ENCODE peak calls at places on chromosome 22, in seven cellular contexts. N, H, X, P, I, A and B are unnamed samples.

GRCh38 chr22:23058063-23058462 is 12.3 kb upstream of the GNAZ start:
- DNase-seq in N (no peak), H (peak), X (no peak), P (no peak), I (no peak), A (no peak), B (peak)

GRCh38 chr22:28341001-28341400 is 338.6 kb downstream of the TTC28 start:
- DNase-seq in N (no peak), H (no peak), X (no peak), P (peak), I (no peak), A (no peak), B (no peak)

GRCh38 chr22:48669226-48669625 is 1158.4 kb downstream of the BRD1 start:
- DNase-seq in N (no peak), H (no peak), X (no peak), P (no peak), I (no peak), A (no peak), B (no peak)

GRCh38 chr22:39654959-39655579 is 84.5 kb downstream of the CACNA1I start:
- DNase-seq in N (no peak), H (no peak), X (no peak), P (no peak), I (no peak), A (no peak), B (no peak)

GRCh38 chr22:36829370-36830002 is 12.7 kb upstream of the PVALB start:
- DNase-seq in N (no peak), H (no peak), X (no peak), P (no peak), I (no peak), A (no peak), B (no peak)

GRCh38 chr22:40609216-40609615 is 27.3 kb downstream of the MRTFA start:
- DNase-seq in N (no peak), H (no peak), X (no peak), P (no peak), I (no peak), A (no peak), B (no peak)

GRCh38 chr22:49999063-49999900 is 13.3 kb downstream of the IL17REL start:
- DNase-seq in N (peak), H (no peak), X (no peak), P (no peak), I (no peak), A (peak), B (no peak)

GRCh38 chr22:22408731-22409696 is 99.5 kb downstream of the ZNF280B start:
- DNase-seq in N (peak), H (no peak), X (no peak), P (peak), I (peak), A (peak), B (peak)

GRCh38 chr22:49673048-49673447 is 154.6 kb downstream of the BRD1 start:
- DNase-seq in N (no peak), H (no peak), X (no peak), P (no peak), I (no peak), A (no peak), B (no peak)

GRCh38 chr22:42972592-42973535 is 42.1 kb downstream of the PACSIN2 start:
- DNase-seq in N (no peak), H (no peak), X (no peak), P (no peak), I (peak), A (no peak), B (no peak)

GRCh38 chr22:17172172-17172833 is 13.2 kb upstream of the HDHD5 start:
- DNase-seq in N (peak), H (no peak), X (no peak), P (no peak), I (no peak), A (no peak), B (no peak)

GRCh38 chr22:47278655-47279054 is 516.2 kb downstream of the TBC1D22A start:
- DNase-seq in N (no peak), H (no peak), X (no peak), P (no peak), I (no peak), A (no peak), B (no peak)

GRCh38 chr22:49136041-49136815 is 691.4 kb downstream of the BRD1 start:
- DNase-seq in N (no peak), H (no peak), X (no peak), P (no peak), I (no peak), A (no peak), B (no peak)

GRCh38 chr22:47086596-47087248 is 324.3 kb downstream of the TBC1D22A start:
- DNase-seq in N (no peak), H (no peak), X (no peak), P (no peak), I (no peak), A (no peak), B (no peak)

GRCh38 chr22:17423616-17424015 is 54.4 kb downstream of the CECR2 start:
- DNase-seq in N (no peak), H (no peak), X (no peak), P (no peak), I (no peak), A (no peak), B (peak)

GRCh38 chr22:39144101-39144815 is 8.2 kb downstream of the CBX7 start:
- DNase-seq in N (no peak), H (peak), X (no peak), P (peak), I (no peak), A (no peak), B (no peak)

GRCh38 chr22:17087176-17088131 is 2.7 kb downstream of the IL17RA start:
- DNase-seq in N (no peak), H (no peak), X (no peak), P (no peak), I (peak), A (no peak), B (no peak)

GRCh38 chr22:49209452-49210195 is 618.0 kb downstream of the BRD1 start:
- DNase-seq in N (no peak), H (no peak), X (no peak), P (no peak), I (no peak), A (no peak), B (no peak)

GRCh38 chr22:33920927-33921575 is 775 bp upstream of the LARGE1 start:
- DNase-seq in N (peak), H (peak), X (peak), P (peak), I (peak), A (peak), B (peak)

GRCh38 chr22:28424427-28425080 is 255.1 kb downstream of the TTC28 start:
- DNase-seq in N (no peak), H (no peak), X (no peak), P (peak), I (no peak), A (no peak), B (no peak)

GRCh38 chr22:43631201-43631600 is 180.9 kb downstream of the EFCAB6 start:
- DNase-seq in N (no peak), H (no peak), X (no peak), P (no peak), I (no peak), A (no peak), B (peak)

GRCh38 chr22:34845391-34845790 is 220.6 kb upstream of the ISX start:
- DNase-seq in N (no peak), H (no peak), X (no peak), P (no peak), I (no peak), A (no peak), B (peak)

GRCh38 chr22:47547239-47547661 is 784.8 kb downstream of the TBC1D22A start:
- DNase-seq in N (no peak), H (no peak), X (no peak), P (no peak), I (no peak), A (no peak), B (peak)

GRCh38 chr22:25407859-25408229 is 156.6 kb upstream of the GRK3 start:
- DNase-seq in N (no peak), H (no peak), X (no peak), P (no peak), I (no peak), A (no peak), B (no peak)

GRCh38 chr22:28989035-28989464 is 72.6 kb downstream of the C22orf31 start:
- DNase-seq in N (no peak), H (peak), X (peak), P (peak), I (no peak), A (no peak), B (no peak)

GRCh38 chr22:31680764-31681624 is 19.0 kb upstream of the PISD start:
- DNase-seq in N (no peak), H (no peak), X (no peak), P (peak), I (peak), A (no peak), B (no peak)

GRCh38 chr22:24901448-24901847 is 45.0 kb downstream of the LHFPL7 start:
- DNase-seq in N (no peak), H (no peak), X (no peak), P (no peak), I (no peak), A (no peak), B (no peak)

GRCh38 chr22:36258750-36259619 is 6.1 kb downstream of the APOL1 start:
- DNase-seq in N (peak), H (peak), X (no peak), P (no peak), I (peak), A (peak), B (no peak)

GRCh38 chr22:40147388-40148176 is 30.1 kb upstream of the TNRC6B start:
- DNase-seq in N (peak), H (no peak), X (no peak), P (no peak), I (no peak), A (no peak), B (peak)

GRCh38 chr22:49963647-49964026 is 3.1 kb downstream of the PIM3 start:
- DNase-seq in N (no peak), H (peak), X (no peak), P (no peak), I (no peak), A (no peak), B (no peak)

GRCh38 chr22:49354516-49355205 is 473.0 kb downstream of the BRD1 start:
- DNase-seq in N (no peak), H (no peak), X (no peak), P (no peak), I (no peak), A (no peak), B (no peak)

GRCh38 chr22:23196165-23196564 is 15.9 kb downstream of the BCR start:
- DNase-seq in N (no peak), H (no peak), X (no peak), P (no peak), I (no peak), A (no peak), B (no peak)

GRCh38 chr22:39306456-39307361 is 12.7 kb downstream of the RPL3 start:
- DNase-seq in N (peak), H (no peak), X (no peak), P (peak), I (peak), A (no peak), B (no peak)

GRCh38 chr22:47484960-47485571 is 722.6 kb downstream of the TBC1D22A start:
- DNase-seq in N (no peak), H (no peak), X (no peak), P (no peak), I (no peak), A (no peak), B (peak)

GRCh38 chr22:47274196-47274595 is 511.7 kb downstream of the TBC1D22A start:
- DNase-seq in N (no peak), H (no peak), X (no peak), P (no peak), I (no peak), A (no peak), B (no peak)

GRCh38 chr22:36386351-36386899 is 1.3 kb downstream of the MYH9 start:
- DNase-seq in N (no peak), H (no peak), X (no peak), P (no peak), I (peak), A (no peak), B (no peak)

GRCh38 chr22:50184004-50184461 is 1.7 kb upstream of the TRABD start:
- DNase-seq in N (no peak), H (peak), X (no peak), P (peak), I (peak), A (no peak), B (peak)

GRCh38 chr22:49699476-49699875 is 128.2 kb downstream of the BRD1 start:
- DNase-seq in N (no peak), H (no peak), X (no peak), P (no peak), I (no peak), A (no peak), B (no peak)

GRCh38 chr22:24989135-24989534 is 36.6 kb downstream of the KIAA1671 start:
- DNase-seq in N (no peak), H (no peak), X (no peak), P (no peak), I (no peak), A (no peak), B (no peak)

DNA sequence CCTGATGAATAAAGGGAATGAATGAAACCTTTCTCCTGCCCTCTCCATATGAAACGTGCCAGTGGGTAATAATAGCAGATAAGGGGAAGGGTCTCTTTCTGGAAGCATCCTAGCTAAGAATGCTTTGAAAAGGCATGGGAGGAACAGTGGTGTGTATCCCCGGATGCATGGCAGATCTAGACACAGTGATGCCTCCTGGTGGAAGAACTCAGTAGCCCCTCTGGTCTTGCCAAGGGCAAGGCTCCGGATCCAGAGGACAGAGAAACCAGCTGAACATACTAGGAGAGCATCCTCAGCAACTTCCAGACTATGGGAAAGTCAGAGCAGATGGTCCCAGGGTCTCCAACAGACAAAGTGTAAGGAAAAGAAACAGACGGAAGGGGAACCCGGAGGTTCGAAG is 6.4 kb downstream of the BAIAP2L2 start:
- DNase-seq in N (no peak), H (no peak), X (no peak), P (peak), I (peak), A (no peak), B (no peak)
- TF ChIP-seq CTCF in N (no peak), H (no peak), X (peak), P (peak), I (peak), A (peak), B (peak)

GRCh38 chr22:32733196-32733595 is 68.3 kb upstream of the TIMP3 start:
- DNase-seq in N (no peak), H (no peak), X (no peak), P (no peak), I (no peak), A (no peak), B (no peak)

GRCh38 chr22:32731372-32731771 is 70.1 kb upstream of the TIMP3 start:
- DNase-seq in N (no peak), H (no peak), X (no peak), P (no peak), I (no peak), A (no peak), B (no peak)

GRCh38 chr22:32735516-32735915 is 66.0 kb upstream of the TIMP3 start:
- DNase-seq in N (no peak), H (no peak), X (no peak), P (no peak), I (no peak), A (no peak), B (no peak)

GRCh38 chr22:32736746-32737145 is 64.8 kb upstream of the TIMP3 start:
- DNase-seq in N (no peak), H (no peak), X (no peak), P (no peak), I (no peak), A (no peak), B (no peak)

DNA sequence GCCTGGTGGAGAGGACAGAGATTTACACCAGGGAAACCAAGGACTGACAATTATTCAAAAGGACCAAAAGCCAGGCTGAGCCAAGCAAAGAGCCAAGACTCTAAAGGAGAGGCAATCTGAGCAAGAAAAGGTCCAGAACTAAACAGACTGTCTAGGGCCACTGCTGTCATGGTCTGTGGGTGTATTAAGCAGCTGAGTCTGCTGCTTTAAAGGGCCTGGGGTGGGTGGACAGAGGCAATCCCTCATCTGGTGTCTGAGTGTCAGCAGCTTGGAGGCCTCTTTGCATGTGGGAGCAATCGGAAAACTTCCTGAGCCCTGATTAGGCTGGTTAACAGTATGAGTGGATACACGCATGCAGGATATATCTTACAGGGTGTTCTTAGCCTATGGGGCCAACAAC is 67.6 kb upstream of the TIMP3 start:
- DNase-seq in N (no peak), H (no peak), X (no peak), P (no peak), I (no peak), A (no peak), B (no peak)
- TF ChIP-seq CTCF in N (no peak), H (no peak), X (no peak), P (no peak), I (no peak), A (no peak), B (no peak)

GRCh38 chr22:20175597-20175900 is 24.7 kb upstream of the CCDC188 start:
- DNase-seq in N (no peak), H (no peak), X (no peak), P (no peak), I (no peak), A (no peak), B (no peak)
- TF ChIP-seq CTCF in N (no peak), H (no peak), X (no peak), P (no peak), I (no peak), A (no peak), B (no peak)

GRCh38 chr22:26642465-26643367 is 14.7 kb upstream of the MIAT start:
- DNase-seq in N (peak), H (no peak), X (no peak), P (no peak), I (no peak), A (no peak), B (no peak)

GRCh38 chr22:26643368-26644100 is 13.9 kb upstream of the MIAT start:
- DNase-seq in N (no peak), H (no peak), X (no peak), P (no peak), I (no peak), A (no peak), B (no peak)

GRCh38 chr22:26648011-26648497 is 9.3 kb upstream of the MIAT start:
- DNase-seq in N (no peak), H (no peak), X (no peak), P (no peak), I (peak), A (no peak), B (no peak)

GRCh38 chr22:26648761-26649363 is 8.5 kb upstream of the MIAT start:
- DNase-seq in N (no peak), H (no peak), X (no peak), P (no peak), I (peak), A (no peak), B (no peak)

GRCh38 chr22:26646158-26646557 is 11.2 kb upstream of the MIAT start:
- DNase-seq in N (no peak), H (no peak), X (no peak), P (no peak), I (no peak), A (no peak), B (no peak)
- TF ChIP-seq CTCF in N (no peak), H (no peak), X (no peak), P (no peak), I (no peak), A (no peak), B (no peak)

DNA sequence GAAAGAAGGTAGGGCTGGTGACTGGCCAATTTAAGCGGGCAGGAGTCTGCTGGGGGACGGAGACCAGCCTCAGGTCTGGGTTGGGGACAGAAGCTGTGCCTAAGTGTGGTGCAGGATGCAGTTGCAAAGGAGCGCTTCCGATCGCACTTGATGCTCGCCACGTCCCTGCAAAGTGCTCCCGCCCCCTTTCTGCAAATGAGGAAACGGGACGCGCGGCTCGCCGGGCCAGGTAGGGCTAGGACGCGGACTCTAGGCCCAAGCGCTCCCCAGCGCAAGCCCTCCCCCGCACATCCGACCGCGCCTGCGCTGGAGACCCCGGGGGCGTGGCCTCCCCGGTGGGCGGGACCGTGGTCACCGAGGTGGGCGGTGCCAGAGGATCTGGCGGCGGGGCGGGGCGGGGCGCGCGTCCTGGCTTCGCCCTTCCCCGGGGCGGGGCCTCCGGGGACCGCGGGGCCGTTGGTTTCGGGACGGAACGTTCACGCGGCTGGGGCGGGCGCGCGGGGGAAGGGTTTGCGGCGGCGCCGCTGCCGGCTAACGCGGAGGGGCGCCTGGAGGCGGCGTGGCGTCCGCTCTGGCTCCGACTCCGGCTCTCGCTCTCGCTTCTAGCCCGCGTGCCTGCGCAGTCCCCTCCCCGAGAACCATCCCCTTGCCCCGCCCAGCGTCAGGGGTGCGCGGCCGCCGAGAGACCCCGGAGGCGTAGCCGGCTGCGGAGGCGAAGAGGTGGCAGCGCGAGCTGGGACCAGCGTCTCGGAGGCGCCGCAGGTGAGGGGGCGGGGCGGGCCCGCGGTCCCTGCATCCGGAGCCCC is at the start of gene FAM118A:
- DNase-seq in N (peak), H (peak), X (peak), P (peak), I (peak), A (peak), B (peak)
- TF ChIP-seq CTCF in N (no peak), H (peak), X (no peak), P (no peak), I (no peak), A (no peak), B (peak)